ENCODE peak calls at places on chromosome 12, in five cellular contexts. I is testis, R is thoracic aorta, B is body of pancreas, F is heart right ventricle. D is an unnamed sample.

GRCh38 chr12:81644503-81644902 is 114.6 kb downstream of the PPFIA2 start:
- DNase-seq in I (no peak), R (no peak), B (no peak), F (no peak), D (no peak)

GRCh38 chr12:28060901-28061300 is 88.4 kb upstream of the PTHLH start:
- DNase-seq in I (no peak), R (no peak), B (no peak), F (no peak), D (no peak)

GRCh38 chr12:93707836-93708235 is 30.7 kb downstream of the CRADD start:
- DNase-seq in I (no peak), R (no peak), B (no peak), F (no peak), D (no peak)

GRCh38 chr12:101570022-101570421 is 24.7 kb upstream of the MYBPC1 start:
- DNase-seq in I (no peak), R (no peak), B (peak), F (no peak), D (no peak)

GRCh38 chr12:92235703-92236472 is 90.2 kb upstream of the BTG1 start:
- DNase-seq in I (no peak), R (no peak), B (no peak), F (no peak), D (no peak)

GRCh38 chr12:115155665-115156645 is 472.0 kb upstream of the TBX3 start:
- DNase-seq in I (no peak), R (no peak), B (no peak), F (no peak), D (no peak)

GRCh38 chr12:125533434-125534029 is 468.3 kb downstream of the AACS start:
- DNase-seq in I (peak), R (no peak), B (peak), F (peak), D (peak)

GRCh38 chr12:95922231-95922630 is 20.2 kb downstream of the CCDC38 start:
- DNase-seq in I (no peak), R (no peak), B (no peak), F (no peak), D (no peak)

GRCh38 chr12:88944403-88944802 is 364.1 kb upstream of the KITLG start:
- DNase-seq in I (no peak), R (no peak), B (no peak), F (no peak), D (no peak)

GRCh38 chr12:109879332-109880048 is 851 bp downstream of the GLTP start:
- DNase-seq in I (no peak), R (no peak), B (peak), F (no peak), D (no peak)

GRCh38 chr12:93839076-93839475 is 161.9 kb downstream of the CRADD start:
- DNase-seq in I (no peak), R (no peak), B (no peak), F (no peak), D (no peak)

GRCh38 chr12:2016862-2017723 is 12.8 kb upstream of the DCP1B start:
- DNase-seq in I (no peak), R (no peak), B (no peak), F (no peak), D (no peak)

GRCh38 chr12:58247633-58248032 is 306.3 kb downstream of the ATP23 start:
- DNase-seq in I (no peak), R (no peak), B (no peak), F (no peak), D (no peak)

GRCh38 chr12:59070534-59070933 is 150.2 kb upstream of the LRIG3 start:
- DNase-seq in I (no peak), R (no peak), B (no peak), F (no peak), D (no peak)

GRCh38 chr12:90015228-90015627 is 306.6 kb upstream of the ATP2B1 start:
- DNase-seq in I (no peak), R (no peak), B (no peak), F (no peak), D (no peak)

GRCh38 chr12:45518516-45519235 is 210.8 kb upstream of the ARID2 start:
- DNase-seq in I (no peak), R (no peak), B (no peak), F (no peak), D (no peak)

GRCh38 chr12:120799417-120800045 is 73.9 kb downstream of the ACADS start:
- DNase-seq in I (no peak), R (no peak), B (no peak), F (no peak), D (no peak)

GRCh38 chr12:65667932-65668331 is 156.4 kb upstream of the HMGA2 start:
- DNase-seq in I (no peak), R (no peak), B (peak), F (no peak), D (no peak)

GRCh38 chr12:50615534-50616296 is 110.9 kb downstream of the DIP2B start:
- DNase-seq in I (no peak), R (no peak), B (no peak), F (no peak), D (no peak)

GRCh38 chr12:119693006-119693405 is 25.1 kb downstream of the PRKAB1 start:
- DNase-seq in I (no peak), R (no peak), B (peak), F (peak), D (no peak)

GRCh38 chr12:130214686-130215370 is 52.6 kb downstream of the FZD10 start:
- DNase-seq in I (no peak), R (no peak), B (no peak), F (no peak), D (no peak)

GRCh38 chr12:110084314-110085015 is 36.1 kb upstream of the C12orf76 start:
- DNase-seq in I (no peak), R (no peak), B (no peak), F (no peak), D (no peak)

GRCh38 chr12:117486840-117487659 is 125.6 kb upstream of the NOS1 start:
- DNase-seq in I (no peak), R (peak), B (peak), F (no peak), D (no peak)

GRCh38 chr12:124208469-124208868 is 86.4 kb upstream of the RFLNA start:
- DNase-seq in I (no peak), R (no peak), B (no peak), F (no peak), D (no peak)

DNA sequence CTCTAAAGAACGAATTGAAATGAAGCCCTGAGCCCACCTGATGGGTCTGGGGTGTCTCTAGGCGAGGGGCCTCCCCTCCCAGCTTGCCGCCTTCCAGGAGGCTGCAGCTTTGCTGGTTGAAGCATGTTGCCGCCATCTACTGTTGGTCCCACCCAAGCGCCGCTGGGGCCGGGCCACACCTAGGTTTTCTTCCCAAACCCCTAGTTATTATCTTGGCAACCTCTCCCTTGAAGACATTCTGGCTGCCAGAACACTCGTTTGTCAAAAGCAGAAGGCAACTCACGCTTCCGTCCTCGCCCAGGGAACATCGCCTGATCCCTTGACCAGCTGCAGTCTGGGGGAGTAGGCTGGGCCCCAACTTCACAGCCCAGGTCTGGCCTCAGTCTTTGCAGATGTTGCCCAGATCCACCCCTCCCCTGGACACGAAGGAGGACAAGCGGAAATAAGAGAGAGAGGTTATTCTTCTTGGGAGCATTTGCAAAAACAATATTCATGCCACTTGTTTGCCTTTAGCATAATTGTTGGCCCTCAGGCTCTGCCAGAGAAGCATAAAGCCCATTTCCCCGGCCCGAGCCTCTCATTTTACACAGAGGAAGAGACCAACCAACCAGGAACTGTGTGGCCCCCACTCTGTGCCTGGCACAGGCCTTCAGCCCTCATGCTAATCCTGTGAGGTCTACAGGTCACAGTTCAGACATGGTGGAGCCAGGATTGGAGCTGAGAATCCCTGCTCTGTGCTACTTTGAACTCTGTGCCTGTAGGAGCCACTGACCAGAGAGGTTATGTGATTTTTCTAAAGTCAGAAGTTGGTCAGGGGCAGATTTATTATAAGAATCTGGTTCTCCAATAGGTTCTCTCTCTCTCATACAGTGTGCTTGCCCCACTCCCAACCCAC is 6.7 kb downstream of the EMP1 start:
- DNase-seq in I (peak), R (no peak), B (peak), F (peak), D (no peak)
- TF ChIP-seq CTCF in I (no peak), R (no peak), B (no peak), F (peak), D (no peak)

GRCh38 chr12:48220701-48221100 is 17.6 kb upstream of the OR10AD1 start:
- DNase-seq in I (no peak), R (no peak), B (no peak), F (no peak), D (no peak)
- TF ChIP-seq CTCF in I (no peak), R (no peak), B (no peak), F (no peak), D (no peak)

GRCh38 chr12:11202811-11203210 is 16.1 kb upstream of the TAS2R42 start:
- DNase-seq in I (no peak), R (no peak), B (no peak), F (no peak), D (no peak)
- TF ChIP-seq CTCF in I (no peak), R (no peak), B (no peak), F (no peak), D (no peak)

GRCh38 chr12:127450822-127451221 is 816.1 kb upstream of the TMEM132C start:
- DNase-seq in I (no peak), R (no peak), B (no peak), F (no peak), D (no peak)
- TF ChIP-seq CTCF in I (no peak), R (no peak), B (no peak), F (no peak), D (no peak)

GRCh38 chr12:54784115-54784514 is 70.2 kb upstream of the MUCL1 start:
- DNase-seq in I (no peak), R (no peak), B (no peak), F (no peak), D (no peak)

GRCh38 chr12:54786081-54786480 is 68.2 kb upstream of the MUCL1 start:
- DNase-seq in I (no peak), R (no peak), B (no peak), F (no peak), D (no peak)
- TF ChIP-seq CTCF in I (no peak), R (no peak), B (no peak), F (no peak), D (no peak)

DNA sequence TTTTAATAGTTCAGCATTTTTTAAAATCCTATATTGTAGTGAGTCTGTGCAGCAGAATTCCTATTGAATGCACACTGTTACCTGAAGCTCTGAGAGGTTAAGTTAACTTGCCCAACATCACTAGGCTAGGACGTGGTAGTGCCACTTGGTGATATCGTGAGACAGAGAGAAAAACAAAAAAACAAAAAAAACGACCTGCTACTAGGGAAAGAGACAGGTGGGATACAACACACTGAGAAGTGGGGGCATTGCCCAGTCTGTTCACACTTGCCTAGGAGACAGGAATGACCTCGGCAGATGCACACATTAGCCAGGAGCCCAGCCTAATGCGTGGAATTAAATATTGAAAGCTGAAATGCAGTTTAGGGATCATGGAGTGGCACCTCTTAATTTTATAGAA is 129.7 kb upstream of the CCND2 start:
- DNase-seq in I (no peak), R (no peak), B (no peak), F (no peak), D (no peak)
- TF ChIP-seq CTCF in I (no peak), R (no peak), B (no peak), F (no peak), D (no peak)

GRCh38 chr12:80193900-80194299 is 94.6 kb downstream of the OTOGL start:
- DNase-seq in I (no peak), R (no peak), B (no peak), F (peak), D (no peak)

GRCh38 chr12:80189241-80189640 is 89.9 kb downstream of the OTOGL start:
- DNase-seq in I (no peak), R (no peak), B (no peak), F (no peak), D (no peak)

GRCh38 chr12:80190001-80190400 is 90.7 kb downstream of the OTOGL start:
- DNase-seq in I (peak), R (no peak), B (no peak), F (no peak), D (no peak)

GRCh38 chr12:80195143-80195726 is 95.9 kb downstream of the OTOGL start:
- DNase-seq in I (peak), R (no peak), B (peak), F (peak), D (no peak)

GRCh38 chr12:80192087-80192486 is 92.8 kb downstream of the OTOGL start:
- DNase-seq in I (no peak), R (no peak), B (no peak), F (no peak), D (no peak)
- TF ChIP-seq CTCF in I (no peak), R (no peak), B (no peak), F (no peak), D (no peak)

DNA sequence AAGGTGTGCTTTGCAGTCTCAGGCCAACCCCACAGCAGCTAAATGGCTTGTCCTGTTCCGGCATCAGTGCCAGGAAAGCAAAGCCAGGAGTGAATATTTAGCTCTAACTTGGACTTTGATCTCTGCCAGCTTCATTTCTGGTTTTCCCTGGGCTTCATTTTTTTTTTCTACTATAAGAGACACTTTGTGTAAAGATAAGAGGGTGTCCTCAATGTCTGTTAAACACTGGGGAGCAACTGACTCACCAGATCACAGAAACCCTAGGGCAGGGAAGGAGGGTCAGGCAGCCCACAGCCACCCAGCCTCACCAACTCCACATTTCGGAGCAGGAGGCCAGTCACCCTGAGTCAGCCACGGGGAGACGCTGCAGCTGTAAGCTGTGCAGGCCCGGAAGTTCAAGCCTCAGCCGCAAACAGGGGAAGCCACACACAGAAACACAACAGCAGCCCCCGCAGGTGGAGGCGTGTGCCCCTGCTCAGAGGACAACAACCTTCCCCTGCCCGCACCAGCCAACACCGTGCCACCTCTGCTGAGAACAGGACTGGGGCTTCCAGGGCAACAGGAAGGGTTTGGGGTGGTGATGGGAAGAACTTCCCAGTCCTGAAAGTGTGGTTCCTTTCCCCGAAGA is 6.3 kb downstream of the TNFRSF1A start:
- DNase-seq in I (peak), R (peak), B (peak), F (peak), D (no peak)
- TF ChIP-seq CTCF in I (peak), R (peak), B (peak), F (peak), D (no peak)

GRCh38 chr12:60980558-60980957 is 1279.6 kb upstream of the USP15 start:
- DNase-seq in I (no peak), R (no peak), B (no peak), F (no peak), D (no peak)

GRCh38 chr12:60981473-60981872 is 1278.7 kb upstream of the USP15 start:
- DNase-seq in I (no peak), R (no peak), B (no peak), F (no peak), D (no peak)

DNA sequence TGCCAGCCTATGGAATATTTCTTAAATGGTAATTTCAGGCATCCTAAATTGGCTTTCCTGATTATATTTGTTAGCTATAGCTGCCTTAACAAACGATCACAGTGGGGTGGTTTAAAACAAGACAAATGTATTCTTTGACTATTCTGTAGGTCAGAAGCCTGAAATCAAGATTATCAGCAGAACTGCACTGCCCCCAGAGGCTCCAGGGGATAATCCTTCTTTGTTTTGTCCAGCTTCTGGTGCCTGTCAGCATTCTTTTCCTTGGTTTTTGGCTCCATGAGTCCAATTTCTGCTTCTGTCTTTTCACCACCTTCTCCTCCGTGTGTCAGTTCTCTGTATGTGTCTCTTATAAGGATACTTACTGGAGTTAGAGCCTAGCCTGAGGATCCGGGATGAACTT is 1282.2 kb upstream of the USP15 start:
- DNase-seq in I (no peak), R (no peak), B (no peak), F (no peak), D (no peak)
- TF ChIP-seq CTCF in I (no peak), R (no peak), B (no peak), F (no peak), D (no peak)

GRCh38 chr12:111137968-111138367 is 217.6 kb upstream of the MYL2 start:
- DNase-seq in I (no peak), R (no peak), B (no peak), F (no peak), D (no peak)
- TF ChIP-seq CTCF in I (no peak), R (no peak), B (no peak), F (no peak), D (no peak)

D was measured in glutamatergic neuron.